ENCODE peak calls at places on chromosomes 16 and 17, in six cellular contexts. V is HCT116, B is transverse colon, G is IMR-90, Y is ovary, O is gastrocnemius medialis. H is an unnamed sample.

GRCh38 chr16:13733561-13733960 is 186.4 kb upstream of the ERCC4 start:
- DNase-seq in V (no peak), G (no peak), Y (no peak), B (no peak), O (no peak), H (no peak)

GRCh38 chr17:1716912-1717695 is 6.9 kb upstream of the TLCD2 start:
- DNase-seq in Y (peak), V (peak), O (peak), G (peak), B (peak), H (peak)

GRCh38 chr16:67961551-67961957 is 6.9 kb downstream of the SLC12A4 start:
- DNase-seq in G (no peak), O (no peak), V (no peak), Y (no peak), B (peak), H (no peak)

GRCh38 chr17:33285413-33285812 is 7.7 kb downstream of the ASIC2 start:
- DNase-seq in Y (no peak), V (no peak), O (no peak), G (no peak), B (no peak), H (no peak)

GRCh38 chr16:8346291-8346690 is 244.0 kb downstream of the TMEM114 start:
- DNase-seq in V (no peak), O (no peak), Y (no peak), B (no peak), G (no peak), H (no peak)

GRCh38 chr17:42980766-42981397 is 517 bp downstream of the RUNDC1 start:
- DNase-seq in Y (peak), G (peak), V (peak), B (peak), O (peak), H (no peak)

GRCh38 chr17:40615295-40615988 is 32.2 kb downstream of the SMARCE1 start:
- DNase-seq in V (peak), Y (peak), G (peak), O (no peak), B (peak), H (peak)

GRCh38 chr16:4338125-4338582 is 13.0 kb downstream of the PAM16 start:
- DNase-seq in O (no peak), B (no peak), G (no peak), V (no peak), Y (no peak), H (no peak)

GRCh38 chr17:65039349-65039988 is 17.1 kb downstream of the GNA13 start:
- DNase-seq in O (no peak), V (no peak), G (no peak), B (no peak), Y (no peak), H (no peak)

GRCh38 chr17:63974594-63975192 is 2.0 kb upstream of the SCN4A start:
- DNase-seq in Y (no peak), V (peak), G (peak), O (peak), B (no peak), H (no peak)

GRCh38 chr17:40553694-40554534 is 11.4 kb downstream of the CCR7 start:
- DNase-seq in V (no peak), O (peak), G (peak), Y (peak), B (no peak), H (peak)

GRCh38 chr16:22138482-22138881 is 23.8 kb upstream of the SDR42E2 start:
- DNase-seq in Y (no peak), O (no peak), G (no peak), V (no peak), B (no peak), H (no peak)

GRCh38 chr17:78507526-78507925 is 69.7 kb downstream of the DNAH17 start:
- DNase-seq in G (no peak), B (no peak), O (no peak), V (no peak), Y (no peak), H (no peak)

GRCh38 chr17:67829331-67829730 is 4.0 kb downstream of the BPTF start:
- DNase-seq in G (no peak), O (no peak), Y (no peak), B (no peak), V (no peak), H (no peak)
- H3K4me3 ChIP-seq in G (no peak), O (no peak), Y (no peak), B (no peak), V (no peak), H (no peak)

GRCh38 chr17:39365872-39366271 is 35.6 kb downstream of the FBXL20 start:
- DNase-seq in G (no peak), Y (no peak), V (no peak), O (no peak), B (no peak), H (no peak)

GRCh38 chr17:39361064-39361463 is 40.4 kb downstream of the FBXL20 start:
- DNase-seq in G (no peak), V (no peak), Y (no peak), B (no peak), O (no peak), H (no peak)

GRCh38 chr17:39365252-39365651 is 36.2 kb downstream of the FBXL20 start:
- DNase-seq in O (no peak), B (no peak), G (peak), Y (no peak), V (no peak), H (no peak)

GRCh38 chr17:39360537-39360936 is 40.9 kb downstream of the FBXL20 start:
- DNase-seq in V (no peak), G (no peak), O (no peak), B (no peak), Y (no peak), H (no peak)

GRCh38 chr17:39364236-39365025 is 37.0 kb downstream of the FBXL20 start:
- DNase-seq in O (no peak), V (no peak), G (no peak), Y (no peak), B (no peak), H (no peak)
- TF ChIP-seq POLR2A in O (no peak), V (no peak), G (no peak), Y (no peak), B (no peak), H (no peak)

DNA sequence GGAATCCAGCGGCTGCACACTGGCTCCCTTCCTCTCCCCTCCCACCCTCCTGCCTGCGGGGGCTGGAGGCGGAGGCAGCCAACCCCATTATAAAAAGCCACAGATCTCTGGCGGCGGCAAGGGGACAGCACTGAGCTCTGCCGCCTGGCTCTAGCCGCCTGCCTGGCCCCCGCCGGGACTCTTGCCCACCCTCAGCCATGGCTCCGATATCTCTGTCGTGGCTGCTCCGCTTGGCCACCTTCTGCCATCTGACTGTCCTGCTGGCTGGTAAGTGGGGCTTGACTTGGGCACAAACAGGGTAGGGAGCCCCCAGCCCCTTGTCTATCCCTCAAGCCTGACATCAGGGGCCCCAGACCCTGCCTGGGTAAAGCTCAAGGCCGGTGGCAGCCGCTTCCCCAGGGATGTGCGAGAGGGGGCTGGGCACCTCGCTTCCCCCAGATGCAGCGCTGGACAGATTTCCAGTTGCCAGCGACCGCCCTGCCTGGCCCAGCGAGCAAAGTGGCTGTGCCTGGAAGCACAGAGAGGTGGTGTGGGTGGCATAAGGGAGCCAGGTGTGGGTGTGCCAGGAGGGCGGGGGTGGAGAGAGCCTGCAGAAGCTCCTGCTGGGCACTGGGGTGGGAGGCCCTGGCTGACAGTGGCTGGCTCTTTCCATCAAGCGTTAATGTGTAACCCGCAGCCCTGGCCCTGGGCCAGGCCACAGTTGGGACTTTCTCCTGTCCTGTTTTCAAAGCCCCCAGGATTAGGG is at the start of gene CX3CL1:
- DNase-seq in V (no peak), Y (peak), G (peak), O (no peak), B (peak), H (no peak)
- H3K4me3 ChIP-seq in V (no peak), Y (peak), G (no peak), O (peak), B (peak), H (peak)

GRCh38 chr17:82294086-82294773 is 20.7 kb upstream of the CSNK1D start:
- DNase-seq in G (peak), B (no peak), Y (no peak), V (no peak), O (no peak), H (no peak)
- TF ChIP-seq POLR2A in G (no peak), B (no peak), Y (no peak), V (peak), O (peak), H (no peak)

GRCh38 chr16:58461640-58462039 is 38.3 kb upstream of the NDRG4 start:
- DNase-seq in V (no peak), G (no peak), O (no peak), Y (no peak), B (no peak), H (no peak)

GRCh38 chr16:58461056-58461455 is 38.9 kb upstream of the NDRG4 start:
- DNase-seq in G (no peak), Y (no peak), O (no peak), B (no peak), V (peak), H (no peak)

GRCh38 chr16:58458634-58459343 is 41.2 kb upstream of the NDRG4 start:
- DNase-seq in O (no peak), G (no peak), Y (no peak), V (no peak), B (no peak), H (no peak)

GRCh38 chr16:58460219-58460610 is 39.7 kb upstream of the NDRG4 start:
- DNase-seq in B (no peak), V (no peak), G (no peak), Y (no peak), O (no peak), H (no peak)

GRCh38 chr16:58459344-58460218 is 40.4 kb upstream of the NDRG4 start:
- DNase-seq in V (peak), Y (no peak), B (no peak), O (no peak), G (peak), H (no peak)
- H3K4me3 ChIP-seq in V (no peak), Y (no peak), B (no peak), O (no peak), G (no peak), H (no peak)

GRCh38 chr17:45371414-45372324 is 54.8 kb upstream of the MAP3K14 start:
- DNase-seq in G (peak), B (peak), O (peak), Y (peak), V (peak), H (peak)
- TF ChIP-seq POLR2A in G (peak), B (no peak), O (no peak), Y (no peak), V (no peak), H (no peak)

GRCh38 chr17:8963017-8963416 is 2.5 kb downstream of the PIK3R5 start:
- DNase-seq in Y (no peak), O (no peak), G (no peak), B (no peak), V (no peak), H (no peak)

GRCh38 chr17:8966926-8967325 is 1.4 kb upstream of the PIK3R5 start:
- DNase-seq in V (no peak), O (no peak), B (no peak), G (no peak), Y (no peak), H (no peak)

GRCh38 chr17:8965394-8966168 is at the start of gene PIK3R5:
- DNase-seq in B (peak), V (no peak), Y (no peak), G (no peak), O (no peak), H (no peak)

GRCh38 chr17:8963665-8964258 is 1.7 kb downstream of the PIK3R5 start:
- DNase-seq in G (no peak), O (no peak), Y (no peak), B (no peak), V (no peak), H (no peak)

GRCh38 chr17:8964801-8965393 is 610 bp downstream of the PIK3R5 start:
- DNase-seq in B (no peak), V (no peak), G (no peak), Y (no peak), O (no peak), H (no peak)
- H3K4me3 ChIP-seq in B (peak), V (no peak), G (no peak), Y (no peak), O (peak), H (peak)